ENCODE peak calls at places on chromosomes 3 and 15, in six cellular contexts. One of them, this sample, is unnamed.

GRCh38 chr3:132356568-132356967 is 39.4 kb downstream of the ACP3 start:
- DNase-seq in stimulated activated CD4-positive, alpha-beta T cell treated with anti-CD3 and anti-CD28 coated beads, TNF-alpha, amount 100 ng/mL, for 24 hours: no peak
- DNase-seq in osteocyte: no peak
- DNase-seq in AG04449: no peak
- DNase-seq in fibroblast of pulmonary artery: no peak
- DNase-seq in germinal center: no peak
- DNase-seq in this sample: no peak

GRCh38 chr3:14366915-14367523 is 35.4 kb upstream of the SLC6A6 start:
- DNase-seq in AG04449: no peak
- DNase-seq in fibroblast of pulmonary artery: no peak
- DNase-seq in osteocyte: no peak
- DNase-seq in germinal center: no peak
- DNase-seq in stimulated activated CD4-positive, alpha-beta T cell treated with anti-CD3 and anti-CD28 coated beads, TNF-alpha, amount 100 ng/mL, for 24 hours: no peak
- DNase-seq in this sample: no peak

GRCh38 chr3:168884353-168884903 is 779.1 kb downstream of the MECOM start:
- DNase-seq in stimulated activated CD4-positive, alpha-beta T cell treated with anti-CD3 and anti-CD28 coated beads, TNF-alpha, amount 100 ng/mL, for 24 hours: no peak
- DNase-seq in AG04449: no peak
- DNase-seq in germinal center: no peak
- DNase-seq in fibroblast of pulmonary artery: peak
- DNase-seq in osteocyte: no peak
- DNase-seq in this sample: no peak

GRCh38 chr3:186598108-186598784 is 14.6 kb upstream of the AHSG start:
- DNase-seq in stimulated activated CD4-positive, alpha-beta T cell treated with anti-CD3 and anti-CD28 coated beads, TNF-alpha, amount 100 ng/mL, for 24 hours: no peak
- DNase-seq in fibroblast of pulmonary artery: peak
- DNase-seq in AG04449: no peak
- DNase-seq in germinal center: no peak
- DNase-seq in osteocyte: no peak
- DNase-seq in this sample: no peak

GRCh38 chr15:63815796-63816533 is 17.8 kb downstream of the HERC1 start:
- DNase-seq in germinal center: no peak
- DNase-seq in osteocyte: no peak
- DNase-seq in fibroblast of pulmonary artery: peak
- DNase-seq in stimulated activated CD4-positive, alpha-beta T cell treated with anti-CD3 and anti-CD28 coated beads, TNF-alpha, amount 100 ng/mL, for 24 hours: no peak
- DNase-seq in AG04449: no peak
- DNase-seq in this sample: no peak

GRCh38 chr3:43613980-43614379 is 7.8 kb downstream of the ANO10 start:
- DNase-seq in osteocyte: no peak
- DNase-seq in germinal center: no peak
- DNase-seq in fibroblast of pulmonary artery: no peak
- DNase-seq in AG04449: no peak
- DNase-seq in stimulated activated CD4-positive, alpha-beta T cell treated with anti-CD3 and anti-CD28 coated beads, TNF-alpha, amount 100 ng/mL, for 24 hours: no peak
- DNase-seq in this sample: no peak

GRCh38 chr3:139561959-139562676 is 22.6 kb upstream of the RBP1 start:
- DNase-seq in AG04449: no peak
- DNase-seq in germinal center: no peak
- DNase-seq in fibroblast of pulmonary artery: peak
- DNase-seq in stimulated activated CD4-positive, alpha-beta T cell treated with anti-CD3 and anti-CD28 coated beads, TNF-alpha, amount 100 ng/mL, for 24 hours: no peak
- DNase-seq in osteocyte: no peak
- DNase-seq in this sample: no peak

GRCh38 chr15:25239471-25240345 is 199.1 kb downstream of the UBE3A start:
- DNase-seq in stimulated activated CD4-positive, alpha-beta T cell treated with anti-CD3 and anti-CD28 coated beads, TNF-alpha, amount 100 ng/mL, for 24 hours: no peak
- DNase-seq in germinal center: no peak
- DNase-seq in osteocyte: no peak
- DNase-seq in AG04449: no peak
- DNase-seq in fibroblast of pulmonary artery: no peak
- DNase-seq in this sample: no peak

GRCh38 chr15:55742927-55743614 is at the start of gene PRTG:
- DNase-seq in stimulated activated CD4-positive, alpha-beta T cell treated with anti-CD3 and anti-CD28 coated beads, TNF-alpha, amount 100 ng/mL, for 24 hours: no peak
- DNase-seq in osteocyte: peak
- DNase-seq in germinal center: no peak
- DNase-seq in AG04449: no peak
- DNase-seq in fibroblast of pulmonary artery: peak
- DNase-seq in this sample: no peak

GRCh38 chr3:152350139-152350538 is 81.4 kb downstream of the MBNL1 start:
- DNase-seq in stimulated activated CD4-positive, alpha-beta T cell treated with anti-CD3 and anti-CD28 coated beads, TNF-alpha, amount 100 ng/mL, for 24 hours: no peak
- DNase-seq in AG04449: no peak
- DNase-seq in fibroblast of pulmonary artery: peak
- DNase-seq in germinal center: no peak
- DNase-seq in osteocyte: no peak
- DNase-seq in this sample: no peak

GRCh38 chr3:102791641-102792589 is 357.1 kb downstream of the ZPLD1 start:
- DNase-seq in germinal center: no peak
- DNase-seq in stimulated activated CD4-positive, alpha-beta T cell treated with anti-CD3 and anti-CD28 coated beads, TNF-alpha, amount 100 ng/mL, for 24 hours: no peak
- DNase-seq in AG04449: peak
- DNase-seq in osteocyte: no peak
- DNase-seq in fibroblast of pulmonary artery: no peak
- DNase-seq in this sample: no peak

GRCh38 chr3:72041531-72041930 is 256.6 kb upstream of the PROK2 start:
- DNase-seq in AG04449: no peak
- DNase-seq in germinal center: no peak
- DNase-seq in fibroblast of pulmonary artery: no peak
- DNase-seq in osteocyte: no peak
- DNase-seq in stimulated activated CD4-positive, alpha-beta T cell treated with anti-CD3 and anti-CD28 coated beads, TNF-alpha, amount 100 ng/mL, for 24 hours: no peak
- DNase-seq in this sample: no peak

GRCh38 chr3:109369510-109369909 is 32.2 kb upstream of the DPPA4 start:
- DNase-seq in AG04449: no peak
- DNase-seq in germinal center: no peak
- DNase-seq in fibroblast of pulmonary artery: peak
- DNase-seq in stimulated activated CD4-positive, alpha-beta T cell treated with anti-CD3 and anti-CD28 coated beads, TNF-alpha, amount 100 ng/mL, for 24 hours: no peak
- DNase-seq in osteocyte: no peak
- DNase-seq in this sample: no peak

GRCh38 chr3:117463716-117464115 is 754.1 kb downstream of the TUSC7 start:
- DNase-seq in germinal center: no peak
- DNase-seq in osteocyte: no peak
- DNase-seq in AG04449: no peak
- DNase-seq in stimulated activated CD4-positive, alpha-beta T cell treated with anti-CD3 and anti-CD28 coated beads, TNF-alpha, amount 100 ng/mL, for 24 hours: no peak
- DNase-seq in fibroblast of pulmonary artery: no peak
- DNase-seq in this sample: no peak

GRCh38 chr3:197333901-197334639 is 35.7 kb upstream of the DLG1 start:
- DNase-seq in germinal center: no peak
- DNase-seq in osteocyte: peak
- DNase-seq in stimulated activated CD4-positive, alpha-beta T cell treated with anti-CD3 and anti-CD28 coated beads, TNF-alpha, amount 100 ng/mL, for 24 hours: no peak
- DNase-seq in fibroblast of pulmonary artery: no peak
- DNase-seq in AG04449: no peak
- DNase-seq in this sample: no peak

GRCh38 chr15:56244237-56244810 is 645 bp upstream of the RFX7 start:
- DNase-seq in germinal center: peak
- DNase-seq in osteocyte: no peak
- DNase-seq in AG04449: peak
- DNase-seq in stimulated activated CD4-positive, alpha-beta T cell treated with anti-CD3 and anti-CD28 coated beads, TNF-alpha, amount 100 ng/mL, for 24 hours: no peak
- DNase-seq in fibroblast of pulmonary artery: peak
- DNase-seq in this sample: no peak

GRCh38 chr3:65830948-65831732 is 207.6 kb downstream of the MAGI1 start:
- DNase-seq in stimulated activated CD4-positive, alpha-beta T cell treated with anti-CD3 and anti-CD28 coated beads, TNF-alpha, amount 100 ng/mL, for 24 hours: no peak
- DNase-seq in fibroblast of pulmonary artery: peak
- DNase-seq in osteocyte: no peak
- DNase-seq in germinal center: no peak
- DNase-seq in AG04449: no peak
- DNase-seq in this sample: no peak

GRCh38 chr3:143084856-143085731 is 34.5 kb upstream of the CHST2 start:
- DNase-seq in AG04449: no peak
- DNase-seq in germinal center: peak
- DNase-seq in osteocyte: no peak
- DNase-seq in stimulated activated CD4-positive, alpha-beta T cell treated with anti-CD3 and anti-CD28 coated beads, TNF-alpha, amount 100 ng/mL, for 24 hours: no peak
- DNase-seq in fibroblast of pulmonary artery: peak
- DNase-seq in this sample: no peak

GRCh38 chr3:139292933-139293664 is 50.7 kb upstream of the MRPS22 start:
- DNase-seq in germinal center: no peak
- DNase-seq in fibroblast of pulmonary artery: no peak
- DNase-seq in AG04449: no peak
- DNase-seq in osteocyte: no peak
- DNase-seq in stimulated activated CD4-positive, alpha-beta T cell treated with anti-CD3 and anti-CD28 coated beads, TNF-alpha, amount 100 ng/mL, for 24 hours: no peak
- DNase-seq in this sample: no peak

GRCh38 chr15:53962646-53963561 is 15.3 kb upstream of the UNC13C start:
- DNase-seq in AG04449: no peak
- DNase-seq in stimulated activated CD4-positive, alpha-beta T cell treated with anti-CD3 and anti-CD28 coated beads, TNF-alpha, amount 100 ng/mL, for 24 hours: no peak
- DNase-seq in germinal center: no peak
- DNase-seq in osteocyte: no peak
- DNase-seq in fibroblast of pulmonary artery: peak
- DNase-seq in this sample: no peak

GRCh38 chr3:195302436-195302835 is 31.5 kb upstream of the XXYLT1 start:
- DNase-seq in germinal center: no peak
- DNase-seq in stimulated activated CD4-positive, alpha-beta T cell treated with anti-CD3 and anti-CD28 coated beads, TNF-alpha, amount 100 ng/mL, for 24 hours: no peak
- DNase-seq in AG04449: peak
- DNase-seq in fibroblast of pulmonary artery: no peak
- DNase-seq in osteocyte: no peak
- DNase-seq in this sample: no peak

GRCh38 chr3:180633722-180634121 is 31.8 kb downstream of the TTC14 start:
- DNase-seq in AG04449: no peak
- DNase-seq in osteocyte: no peak
- DNase-seq in germinal center: no peak
- DNase-seq in fibroblast of pulmonary artery: no peak
- DNase-seq in stimulated activated CD4-positive, alpha-beta T cell treated with anti-CD3 and anti-CD28 coated beads, TNF-alpha, amount 100 ng/mL, for 24 hours: no peak
- DNase-seq in this sample: no peak

GRCh38 chr15:67148196-67148701 is 82.8 kb downstream of the SMAD3 start:
- DNase-seq in osteocyte: no peak
- DNase-seq in AG04449: peak
- DNase-seq in germinal center: no peak
- DNase-seq in stimulated activated CD4-positive, alpha-beta T cell treated with anti-CD3 and anti-CD28 coated beads, TNF-alpha, amount 100 ng/mL, for 24 hours: no peak
- DNase-seq in fibroblast of pulmonary artery: peak
- DNase-seq in this sample: no peak

GRCh38 chr3:159322322-159322939 is 520.6 kb downstream of the MFSD1 start:
- DNase-seq in fibroblast of pulmonary artery: peak
- DNase-seq in osteocyte: no peak
- DNase-seq in germinal center: peak
- DNase-seq in stimulated activated CD4-positive, alpha-beta T cell treated with anti-CD3 and anti-CD28 coated beads, TNF-alpha, amount 100 ng/mL, for 24 hours: no peak
- DNase-seq in AG04449: no peak
- DNase-seq in this sample: peak

GRCh38 chr3:119524931-119525662 is 26.8 kb downstream of the TIMMDC1 start:
- DNase-seq in fibroblast of pulmonary artery: peak
- DNase-seq in osteocyte: no peak
- DNase-seq in germinal center: no peak
- DNase-seq in stimulated activated CD4-positive, alpha-beta T cell treated with anti-CD3 and anti-CD28 coated beads, TNF-alpha, amount 100 ng/mL, for 24 hours: no peak
- DNase-seq in AG04449: no peak
- DNase-seq in this sample: no peak

GRCh38 chr15:58049520-58050227 is 15.8 kb downstream of the ALDH1A2 start:
- DNase-seq in stimulated activated CD4-positive, alpha-beta T cell treated with anti-CD3 and anti-CD28 coated beads, TNF-alpha, amount 100 ng/mL, for 24 hours: no peak
- DNase-seq in osteocyte: no peak
- DNase-seq in fibroblast of pulmonary artery: no peak
- DNase-seq in germinal center: no peak
- DNase-seq in AG04449: no peak
- DNase-seq in this sample: no peak